ENCODE peak calls at places on chromosomes 6 and 20, in six cellular contexts. K is Panc1, A is heart right ventricle, J is colonic mucosa, Y is hepatocyte, C is HCT116. B is an unnamed sample.

GRCh38 chr6:19759117-19759880 is 77.9 kb upstream of the ID4 start:
- DNase-seq in K (peak; percentile 8), A (no peak), J (no peak), Y (no peak), C (no peak), B (peak; percentile 24)

GRCh38 chr6:15312500-15312899 is 66.6 kb downstream of the JARID2 start:
- DNase-seq in K (no peak), A (no peak), J (no peak), Y (no peak), C (no peak), B (no peak)

GRCh38 chr6:33671381-33672072 is 40.0 kb downstream of the UQCC2 start:
- DNase-seq in K (no peak), A (no peak), J (no peak), Y (no peak), C (no peak), B (no peak)

GRCh38 chr6:43953256-43953655 is 174.0 kb downstream of the MRPL14 start:
- DNase-seq in K (no peak), A (no peak), J (no peak), Y (no peak), C (no peak), B (no peak)

GRCh38 chr20:36092424-36093024 is 62.0 kb upstream of the EPB41L1 start:
- DNase-seq in K (no peak), A (peak; percentile 40), J (no peak), Y (peak; percentile 69), C (no peak), B (no peak)

GRCh38 chr6:71886184-71887005 is at the start of gene RIMS1:
- DNase-seq in K (no peak), A (peak; percentile 13), J (no peak), Y (peak; percentile 54), C (no peak), B (no peak)

GRCh38 chr6:9543649-9544048 is 871.2 kb downstream of the TFAP2A start:
- DNase-seq in K (no peak), A (no peak), J (no peak), Y (no peak), C (no peak), B (no peak)

GRCh38 chr20:56957737-56958553 is 308.5 kb downstream of the BMP7 start:
- DNase-seq in K (no peak), A (no peak), J (no peak), Y (peak; percentile 62), C (no peak), B (no peak)

GRCh38 chr20:63309261-63310071 is 16.5 kb downstream of the COL20A1 start:
- DNase-seq in K (no peak), A (peak; percentile 46), J (no peak), Y (peak; percentile 74), C (no peak), B (no peak)
- TF ChIP-seq CTCF in K (peak; percentile 97), A (peak; percentile 87), J (peak; percentile 68), Y (peak; percentile 77), C (peak; percentile 63), B (peak; percentile 80)

DNA sequence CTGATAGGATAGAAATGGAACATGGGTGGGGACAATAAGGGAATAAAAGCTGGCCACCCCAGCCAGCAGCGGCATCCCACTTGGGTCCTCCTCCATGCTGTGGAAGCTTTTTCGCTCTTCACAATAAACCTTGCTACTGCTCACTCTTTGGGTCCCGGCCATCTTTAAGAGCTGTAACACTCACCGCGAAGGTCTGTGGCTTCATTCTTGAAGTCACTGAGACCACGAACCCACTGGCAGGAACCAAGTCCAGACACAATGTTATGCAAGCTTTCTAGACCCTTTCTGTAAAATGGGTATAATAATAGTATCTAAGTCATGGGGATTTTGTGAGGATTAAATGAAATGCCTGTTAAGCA is 48.9 kb upstream of the EZR start:
- DNase-seq in K (no peak), A (no peak), J (no peak), Y (no peak), C (no peak), B (no peak)
- H3K27ac ChIP-seq in K (no peak overlapping the region), A (no peak overlapping the region), J (peak overlapping the region; percentile 92), Y (peak overlapping the region; percentile 96), C (peak overlapping the region; percentile 99), B (no peak overlapping the region)

GRCh38 chr20:16411361-16411760 is 161.9 kb downstream of the KIF16B start:
- DNase-seq in K (no peak), A (no peak), J (no peak), Y (no peak), C (no peak), B (no peak)
- TF ChIP-seq CTCF in K (no peak), A (no peak), J (no peak), Y (no peak), C (no peak), B (no peak)

DNA sequence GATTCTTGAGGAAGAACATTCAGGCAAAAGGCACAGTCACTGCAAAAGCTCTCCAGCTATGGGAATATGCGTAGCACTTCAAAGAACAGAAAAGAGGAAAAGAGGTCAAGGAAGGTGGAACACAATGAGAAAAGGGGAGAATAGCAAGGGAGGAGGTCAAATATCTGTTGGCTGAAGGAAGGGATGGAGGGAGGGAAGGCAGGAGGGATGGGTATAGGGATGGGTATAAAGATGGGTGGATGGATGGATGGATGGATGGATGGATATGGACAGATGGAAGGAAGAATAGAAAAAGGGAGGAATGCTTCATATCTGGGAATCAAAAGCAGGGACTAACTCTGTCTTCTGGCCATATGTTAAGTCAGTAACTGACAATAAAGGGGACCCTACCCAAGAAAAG is 164.2 kb upstream of the TOP1 start:
- DNase-seq in K (no peak), A (no peak), J (no peak), Y (no peak), C (no peak), B (no peak)
- H3K27ac ChIP-seq in K (no peak overlapping the region), A (no peak overlapping the region), J (no peak overlapping the region), Y (no peak overlapping the region), C (no peak overlapping the region), B (no peak overlapping the region)

DNA sequence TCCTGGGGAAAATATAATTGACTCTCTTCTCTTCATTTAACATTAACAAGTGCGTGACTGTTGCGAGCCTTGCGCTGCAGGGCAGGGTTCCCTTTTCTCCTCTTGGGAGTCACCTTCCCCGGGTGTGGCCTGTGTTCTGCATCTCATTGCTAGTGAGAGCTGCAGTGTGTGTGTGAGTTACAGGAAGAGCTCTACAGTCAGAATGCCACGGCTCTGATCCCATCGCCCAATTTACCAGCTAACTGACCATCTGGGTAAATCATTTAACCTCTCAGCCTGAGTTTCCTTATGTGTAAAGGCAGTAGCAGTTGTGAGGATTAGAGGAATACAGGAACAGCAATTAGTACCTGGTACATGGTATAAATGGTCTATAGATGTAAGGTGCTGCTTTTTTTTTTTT is 106.8 kb upstream of the NUP153 start:
- DNase-seq in K (no peak), A (no peak), J (no peak), Y (no peak), C (no peak), B (no peak)
- TF ChIP-seq CTCF in K (no peak), A (no peak), J (no peak), Y (no peak), C (no peak), B (no peak)

GRCh38 chr6:35008858-35009257 is 119.8 kb downstream of the ANKS1A start:
- DNase-seq in K (no peak), A (no peak), J (no peak), Y (no peak), C (no peak), B (no peak)
- H3K27ac ChIP-seq in K (no peak overlapping the region), A (no peak overlapping the region), J (no peak overlapping the region), Y (no peak overlapping the region), C (no peak overlapping the region), B (no peak overlapping the region)

GRCh38 chr20:38658879-38659612 is 57.4 kb downstream of the ARHGAP40 start:
- DNase-seq in K (no peak), A (no peak), J (no peak), Y (peak; percentile 61), C (peak; percentile 43), B (no peak)
- TF ChIP-seq CTCF in K (peak; percentile 91), A (peak; percentile 61), J (peak; percentile 41), Y (peak; percentile 59), C (peak; percentile 43), B (peak; percentile 52)

GRCh38 chr20:60191014-60191413 is 232.8 kb downstream of the CDH26 start:
- DNase-seq in K (no peak), A (no peak), J (no peak), Y (no peak), C (no peak), B (no peak)
- H3K27ac ChIP-seq in K (no peak overlapping the region), A (no peak overlapping the region), J (no peak overlapping the region), Y (no peak overlapping the region), C (no peak overlapping the region), B (no peak overlapping the region)